ENCODE peak calls at places on chromosomes 2 and 18, in four cellular contexts. X is K562, O is GM12878, M is HepG2. S is an unnamed sample.

GRCh38 chr18:42047721-42048120 is 92.7 kb downstream of the PIK3C3 start:
- DNase-seq in X (no peak), O (no peak), M (peak), S (no peak)

GRCh38 chr2:10527585-10527984 is 79.5 kb upstream of the ODC1 start:
- DNase-seq in X (no peak), O (no peak), M (no peak), S (no peak)

GRCh38 chr2:57546478-57546877 is 500.1 kb upstream of the VRK2 start:
- DNase-seq in X (no peak), O (no peak), M (no peak), S (no peak)

GRCh38 chr2:224930124-224930523 is 112.1 kb downstream of the DOCK10 start:
- DNase-seq in X (no peak), O (no peak), M (no peak), S (no peak)

GRCh38 chr2:59691518-59692190 is 861.8 kb downstream of the BCL11A start:
- DNase-seq in X (no peak), O (no peak), M (peak), S (no peak)

GRCh38 chr18:31720867-31721266 is 36.5 kb upstream of the B4GALT6 start:
- DNase-seq in X (no peak), O (no peak), M (no peak), S (no peak)

GRCh38 chr2:64404743-64405142 is 49.2 kb upstream of the LGALSL start:
- DNase-seq in X (peak), O (no peak), M (peak), S (no peak)

GRCh38 chr2:144539170-144539863 is 19.4 kb upstream of the ZEB2 start:
- DNase-seq in X (no peak), O (no peak), M (no peak), S (no peak)

GRCh38 chr2:139737659-139738058 is 957.5 kb upstream of the NXPH2 start:
- DNase-seq in X (no peak), O (no peak), M (no peak), S (no peak)

GRCh38 chr2:100548771-100549170 is 14.0 kb upstream of the PDCL3 start:
- DNase-seq in X (no peak), O (no peak), M (no peak), S (no peak)

GRCh38 chr2:131408176-131408575 is 44.2 kb upstream of the RAB6D start:
- DNase-seq in X (no peak), O (no peak), M (no peak), S (no peak)

GRCh38 chr2:111665011-111665410 is 219.0 kb downstream of the ANAPC1 start:
- DNase-seq in X (no peak), O (no peak), M (no peak), S (no peak)

GRCh38 chr2:221716434-221717303 is 144.6 kb upstream of the EPHA4 start:
- DNase-seq in X (no peak), O (no peak), M (no peak), S (no peak)

GRCh38 chr2:230230087-230230486 is 4.6 kb downstream of the SP140 start:
- DNase-seq in X (no peak), O (no peak), M (peak), S (no peak)

GRCh38 chr2:73268831-73269685 is 15.2 kb downstream of the FBXO41 start:
- DNase-seq in X (no peak), O (no peak), M (no peak), S (peak)

GRCh38 chr2:189171956-189172609 is 7.5 kb downstream of the COL5A2 start:
- DNase-seq in X (no peak), O (no peak), M (no peak), S (no peak)

GRCh38 chr2:25131567-25132295 is 36.6 kb downstream of the POMC start:
- DNase-seq in X (peak), O (no peak), M (no peak), S (no peak)

GRCh38 chr18:48829443-48830149 is 121.2 kb downstream of the SMAD7 start:
- DNase-seq in X (no peak), O (no peak), M (no peak), S (no peak)

GRCh38 chr2:47119001-47119400 is 36.1 kb downstream of the STPG4 start:
- DNase-seq in X (no peak), O (no peak), M (no peak), S (no peak)

GRCh38 chr18:73597832-73598615 is 549.6 kb downstream of the FBXO15 start:
- DNase-seq in X (no peak), O (no peak), M (no peak), S (no peak)

GRCh38 chr18:13797157-13797611 is 26.8 kb upstream of the MC5R start:
- DNase-seq in X (no peak), O (no peak), M (peak), S (no peak)

DNA sequence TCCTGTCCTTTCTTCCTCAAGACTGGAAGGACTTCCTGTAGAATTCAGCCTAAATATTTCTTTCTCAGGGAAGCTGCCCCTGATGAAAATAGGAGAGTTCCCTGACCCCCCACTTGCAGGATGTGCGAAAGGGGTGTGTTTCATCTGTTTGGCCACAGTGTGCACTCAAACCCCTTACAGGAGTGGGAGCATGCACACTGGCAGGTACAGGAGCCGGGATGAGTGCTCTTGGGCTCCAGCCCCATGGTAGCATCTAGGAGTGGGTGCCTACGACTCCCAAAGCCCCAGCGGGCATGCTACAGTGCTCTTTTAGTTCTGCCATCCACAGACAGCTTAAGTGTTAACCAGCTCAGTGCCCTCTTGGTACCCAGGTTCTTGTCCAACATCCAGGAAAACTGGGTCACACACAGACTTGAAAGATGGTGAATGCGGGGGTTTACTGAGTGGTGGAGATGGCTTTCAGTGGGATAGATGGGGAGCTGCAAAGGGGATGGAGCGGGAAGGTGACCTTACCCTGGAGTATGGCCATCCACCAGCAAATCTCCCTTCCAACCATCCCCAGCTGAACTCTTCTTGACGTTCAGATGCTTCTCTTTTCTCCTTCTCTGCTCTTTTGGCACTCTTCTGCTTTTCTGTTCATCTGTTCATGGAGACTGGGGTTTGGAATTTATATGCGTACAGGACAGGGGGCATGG is 295.0 kb upstream of the NCKAP5 start:
- DNase-seq in X (no peak), O (no peak), M (no peak), S (no peak)
- TF ChIP-seq TARDBP in X (no peak), O (no peak), M (no peak), S (no peak)

DNA sequence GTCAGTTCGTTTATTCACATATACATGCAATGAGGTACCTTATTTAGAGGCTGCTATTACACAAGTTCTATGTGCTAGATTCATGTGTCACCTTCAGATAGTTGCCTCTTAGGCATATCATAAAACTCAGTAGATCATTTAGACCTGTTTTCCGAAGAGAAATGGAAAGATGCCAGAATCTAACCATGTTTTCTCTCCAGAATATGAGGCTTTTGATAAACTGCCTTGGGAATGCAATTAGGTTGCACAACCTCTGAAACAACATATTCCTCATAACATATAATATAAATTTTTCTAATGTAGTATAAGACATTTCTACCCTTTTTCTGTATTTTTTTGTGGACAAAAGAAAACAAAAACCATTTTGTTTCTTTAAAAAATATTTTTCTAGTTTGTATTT is 108.1 kb downstream of the PRPF40A start:
- DNase-seq in X (no peak), O (no peak), M (no peak), S (no peak)
- TF ChIP-seq TARDBP in X (no peak), O (no peak), M (no peak), S (no peak)

DNA sequence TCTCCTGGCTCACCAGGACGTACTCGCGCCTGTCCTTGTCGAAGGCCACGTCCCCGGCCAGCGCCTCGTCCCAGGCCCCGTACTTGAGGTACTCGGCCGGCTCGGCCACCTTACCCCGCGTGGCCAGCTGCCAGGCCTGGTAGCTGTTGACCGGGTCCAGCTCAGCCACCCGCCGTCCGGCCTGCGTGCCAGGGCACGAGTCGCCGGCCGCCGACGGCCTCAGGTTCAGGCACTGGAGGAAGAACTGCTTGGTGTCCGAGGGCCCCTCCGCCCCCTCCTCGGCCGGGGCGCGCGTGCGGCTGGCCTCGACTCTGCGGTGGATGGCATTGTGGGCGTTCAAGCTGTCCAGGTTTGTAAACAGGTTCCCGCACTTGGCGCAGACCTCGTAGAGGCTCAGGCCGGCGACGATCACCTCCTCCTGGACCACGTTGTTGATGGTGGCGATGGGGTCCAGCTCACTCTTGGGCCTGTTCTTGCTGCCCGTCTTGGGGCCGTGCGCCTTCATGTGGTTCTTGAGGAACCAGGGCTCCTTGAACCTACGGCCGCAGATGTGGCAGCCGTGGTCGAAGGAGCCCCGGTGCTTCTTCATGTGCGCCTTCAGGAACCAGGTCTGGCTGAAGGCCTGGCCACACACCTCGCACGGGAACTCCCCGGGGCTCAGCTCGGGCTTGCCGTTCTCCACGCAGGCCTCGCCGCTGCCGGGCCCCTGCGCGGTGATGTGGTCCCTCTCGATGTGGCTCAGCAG is 53.2 kb downstream of the ZNF516 start:
- DNase-seq in X (no peak), O (no peak), M (no peak), S (no peak)
- TF ChIP-seq TARDBP in X (no peak), O (no peak), M (no peak), S (no peak)

DNA sequence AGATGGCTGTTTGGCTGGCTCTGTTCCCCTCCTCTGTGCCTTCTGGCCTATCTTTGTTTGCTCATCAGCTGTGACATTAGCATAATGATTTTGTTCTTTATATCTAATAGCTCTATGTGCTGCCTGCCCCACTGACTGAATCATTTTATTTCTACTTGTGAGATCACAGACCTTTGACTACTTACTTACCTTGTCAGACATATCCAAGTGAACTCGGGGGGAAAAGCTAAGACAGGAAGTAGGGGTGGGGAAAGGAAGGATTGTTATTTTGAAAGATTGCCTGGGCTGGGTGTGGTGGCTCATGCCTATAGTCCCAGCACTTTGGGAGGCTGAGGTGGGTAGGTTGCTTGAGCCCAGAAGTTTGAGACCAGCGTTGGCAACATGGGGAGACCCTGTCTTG is 104.2 kb downstream of the ASAP2 start:
- DNase-seq in X (no peak), O (no peak), M (no peak), S (no peak)
- TF ChIP-seq TARDBP in X (no peak), O (no peak), M (no peak), S (no peak)

GRCh38 chr2:38892819-38893218 is 3.1 kb downstream of the ARHGEF33 start:
- DNase-seq in X (no peak), O (no peak), M (no peak), S (no peak)
- TF ChIP-seq TARDBP in X (no peak), O (no peak), M (no peak), S (no peak)

GRCh38 chr2:15561574-15562344 is 625 bp upstream of the NBAS start:
- DNase-seq in X (peak), O (no peak), M (peak), S (peak)
- TF ChIP-seq TARDBP in X (peak), O (no peak), M (no peak), S (no peak)

GRCh38 chr2:178761759-178762371 is 45.4 kb downstream of the TTN start:
- DNase-seq in X (peak), O (peak), M (peak), S (peak)
- TF ChIP-seq TARDBP in X (no peak), O (no peak), M (no peak), S (no peak)

GRCh38 chr2:107337209-107337898 is 451.4 kb upstream of the ST6GAL2 start:
- DNase-seq in X (no peak), O (no peak), M (no peak), S (no peak)

GRCh38 chr2:107338059-107338458 is 452.1 kb upstream of the ST6GAL2 start:
- DNase-seq in X (no peak), O (no peak), M (no peak), S (no peak)

GRCh38 chr2:107338571-107338970 is 452.6 kb upstream of the ST6GAL2 start:
- DNase-seq in X (no peak), O (no peak), M (no peak), S (no peak)

GRCh38 chr2:107334311-107334710 is 448.3 kb upstream of the ST6GAL2 start:
- DNase-seq in X (no peak), O (no peak), M (no peak), S (no peak)

DNA sequence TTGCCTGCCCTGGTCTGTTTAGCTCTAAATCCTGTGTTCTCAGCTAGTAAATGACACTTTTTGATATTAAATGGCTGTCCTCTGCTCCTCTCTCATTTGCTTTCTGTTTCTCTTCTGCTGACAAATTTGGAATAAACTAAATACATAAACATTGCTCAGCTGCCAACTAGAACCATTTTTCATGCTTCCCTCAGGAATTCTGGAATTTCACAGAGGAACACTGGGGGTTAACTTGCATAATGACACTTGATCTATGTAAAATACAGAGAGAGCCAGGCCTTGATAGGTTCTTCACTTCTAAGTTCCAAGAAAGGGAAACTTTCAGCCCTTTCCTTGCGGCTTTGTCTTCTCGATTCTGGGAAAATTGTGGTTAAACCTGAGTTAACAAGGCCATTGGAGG is 450.6 kb upstream of the ST6GAL2 start:
- DNase-seq in X (no peak), O (no peak), M (no peak), S (no peak)
- TF ChIP-seq TARDBP in X (no peak), O (no peak), M (no peak), S (no peak)

GRCh38 chr2:170455617-170456426 is 259.3 kb upstream of the SP5 start:
- DNase-seq in X (no peak), O (no peak), M (peak), S (no peak)

GRCh38 chr2:170449034-170449433 is 266.1 kb upstream of the SP5 start:
- DNase-seq in X (no peak), O (no peak), M (no peak), S (no peak)

GRCh38 chr2:170457742-170458141 is 257.4 kb upstream of the SP5 start:
- DNase-seq in X (no peak), O (no peak), M (no peak), S (no peak)

GRCh38 chr2:170456914-170457313 is 258.2 kb upstream of the SP5 start:
- DNase-seq in X (no peak), O (no peak), M (peak), S (no peak)

GRCh38 chr2:170454471-170455372 is 260.4 kb upstream of the SP5 start:
- DNase-seq in X (no peak), O (no peak), M (no peak), S (no peak)
- TF ChIP-seq TARDBP in X (no peak), O (no peak), M (no peak), S (no peak)

S was measured in HEK293T.